ENCODE peak calls at places on chromosomes 3 and 15, in eight cellular contexts. One of them, this sample, is unnamed. For H3K4me1, the result is how much of the 10 kb centered on the place peaks cover.

GRCh38 chr15:25249236-25250010 is 189.4 kb downstream of the UBE3A start:
- DNase-seq in HCT116: no peak
- DNase-seq in H1: no peak
- DNase-seq in ovary: peak
- DNase-seq in esophagus squamous epithelium: no peak
- DNase-seq in A549: no peak
- DNase-seq in uterus: peak
- DNase-seq in IMR-90: no peak
- DNase-seq in this sample: no peak

GRCh38 chr15:78000089-78000926 is 77.2 kb downstream of the TBC1D2B start:
- DNase-seq in H1: peak
- DNase-seq in uterus: peak
- DNase-seq in ovary: peak
- DNase-seq in A549: peak
- DNase-seq in IMR-90: peak
- DNase-seq in HCT116: peak
- DNase-seq in esophagus squamous epithelium: peak
- DNase-seq in this sample: peak

GRCh38 chr3:126394179-126394976 is at the start of gene CFAP100:
- DNase-seq in uterus: no peak
- DNase-seq in A549: no peak
- DNase-seq in esophagus squamous epithelium: no peak
- DNase-seq in H1: peak
- DNase-seq in ovary: peak
- DNase-seq in IMR-90: peak
- DNase-seq in HCT116: no peak
- DNase-seq in this sample: no peak

GRCh38 chr15:99976000-99976399 is 242.8 kb upstream of the LYSMD4 start:
- DNase-seq in ovary: no peak
- DNase-seq in uterus: no peak
- DNase-seq in H1: no peak
- DNase-seq in HCT116: no peak
- DNase-seq in IMR-90: no peak
- DNase-seq in esophagus squamous epithelium: no peak
- DNase-seq in A549: no peak
- DNase-seq in this sample: no peak

GRCh38 chr15:70580286-70580685 is 183.1 kb downstream of the UACA start:
- DNase-seq in H1: no peak
- DNase-seq in esophagus squamous epithelium: no peak
- DNase-seq in A549: no peak
- DNase-seq in uterus: no peak
- DNase-seq in HCT116: no peak
- DNase-seq in IMR-90: no peak
- DNase-seq in ovary: no peak
- DNase-seq in this sample: no peak

GRCh38 chr3:80770106-80771079 is 991.1 kb downstream of the GBE1 start:
- DNase-seq in HCT116: no peak
- DNase-seq in esophagus squamous epithelium: no peak
- DNase-seq in IMR-90: no peak
- DNase-seq in H1: no peak
- DNase-seq in A549: no peak
- DNase-seq in ovary: no peak
- DNase-seq in uterus: no peak
- DNase-seq in this sample: no peak

GRCh38 chr3:14175383-14176037 is 2.9 kb downstream of the XPC start:
- DNase-seq in uterus: no peak
- DNase-seq in A549: no peak
- DNase-seq in HCT116: no peak
- DNase-seq in ovary: no peak
- DNase-seq in H1: no peak
- DNase-seq in IMR-90: peak
- DNase-seq in esophagus squamous epithelium: no peak
- DNase-seq in this sample: no peak

GRCh38 chr15:52649686-52650085 is 29.5 kb downstream of the ATOSA start:
- DNase-seq in A549: no peak
- DNase-seq in ovary: no peak
- DNase-seq in HCT116: no peak
- DNase-seq in esophagus squamous epithelium: no peak
- DNase-seq in H1: no peak
- DNase-seq in IMR-90: no peak
- DNase-seq in uterus: no peak
- DNase-seq in this sample: no peak

GRCh38 chr15:35850284-35850683 is 304.3 kb upstream of the DPH6 start:
- DNase-seq in esophagus squamous epithelium: no peak
- DNase-seq in ovary: no peak
- DNase-seq in HCT116: no peak
- DNase-seq in IMR-90: no peak
- DNase-seq in H1: no peak
- DNase-seq in uterus: no peak
- DNase-seq in A549: no peak
- DNase-seq in this sample: no peak

GRCh38 chr3:150771600-150771999 is 8.6 kb upstream of the SIAH2 start:
- DNase-seq in uterus: no peak
- DNase-seq in HCT116: no peak
- DNase-seq in A549: no peak
- DNase-seq in ovary: no peak
- DNase-seq in IMR-90: no peak
- DNase-seq in esophagus squamous epithelium: no peak
- DNase-seq in H1: no peak
- DNase-seq in this sample: no peak

GRCh38 chr15:54131410-54131809 is 153.2 kb downstream of the UNC13C start:
- DNase-seq in ovary: no peak
- DNase-seq in A549: no peak
- DNase-seq in HCT116: no peak
- DNase-seq in IMR-90: peak
- DNase-seq in uterus: no peak
- DNase-seq in esophagus squamous epithelium: no peak
- DNase-seq in H1: no peak
- DNase-seq in this sample: no peak

GRCh38 chr3:80733522-80734176 is 965.9 kb upstream of the ROBO1 start:
- DNase-seq in A549: no peak
- DNase-seq in IMR-90: peak
- DNase-seq in esophagus squamous epithelium: no peak
- DNase-seq in ovary: no peak
- DNase-seq in H1: no peak
- DNase-seq in HCT116: no peak
- DNase-seq in uterus: no peak
- DNase-seq in this sample: no peak

GRCh38 chr15:48507416-48508065 is 138.0 kb downstream of the FBN1 start:
- DNase-seq in uterus: no peak
- DNase-seq in HCT116: peak
- DNase-seq in ovary: no peak
- DNase-seq in esophagus squamous epithelium: no peak
- DNase-seq in H1: no peak
- DNase-seq in IMR-90: peak
- DNase-seq in A549: peak
- DNase-seq in this sample: no peak

GRCh38 chr15:59438891-59439290 is 905 bp downstream of the FAM81A start:
- DNase-seq in ovary: peak
- DNase-seq in esophagus squamous epithelium: no peak
- DNase-seq in HCT116: no peak
- DNase-seq in A549: no peak
- DNase-seq in H1: no peak
- DNase-seq in uterus: peak
- DNase-seq in IMR-90: no peak
- DNase-seq in this sample: no peak

GRCh38 chr15:90414408-90415028 is 26.5 kb downstream of the IQGAP1 start:
- DNase-seq in esophagus squamous epithelium: no peak
- DNase-seq in ovary: no peak
- DNase-seq in uterus: no peak
- DNase-seq in H1: no peak
- DNase-seq in A549: no peak
- DNase-seq in HCT116: no peak
- DNase-seq in IMR-90: peak
- DNase-seq in this sample: no peak

GRCh38 chr3:191376742-191377141 is 46.4 kb upstream of the UTS2B start:
- DNase-seq in ovary: no peak
- DNase-seq in esophagus squamous epithelium: no peak
- DNase-seq in uterus: no peak
- DNase-seq in H1: no peak
- DNase-seq in A549: no peak
- DNase-seq in HCT116: no peak
- DNase-seq in IMR-90: peak
- DNase-seq in this sample: no peak

GRCh38 chr15:49145651-49146609 is 9.5 kb downstream of the COPS2 start:
- DNase-seq in ovary: no peak
- DNase-seq in esophagus squamous epithelium: no peak
- DNase-seq in IMR-90: peak
- DNase-seq in A549: peak
- DNase-seq in HCT116: peak
- DNase-seq in H1: no peak
- DNase-seq in uterus: no peak
- DNase-seq in this sample: peak

GRCh38 chr3:23239181-23240068 is 36.3 kb downstream of the UBE2E2 start:
- DNase-seq in uterus: no peak
- DNase-seq in A549: no peak
- DNase-seq in esophagus squamous epithelium: no peak
- DNase-seq in ovary: no peak
- DNase-seq in IMR-90: no peak
- DNase-seq in H1: no peak
- DNase-seq in HCT116: no peak
- DNase-seq in this sample: no peak

GRCh38 chr3:71139501-71139900 is 444.0 kb downstream of the FOXP1 start:
- DNase-seq in ovary: no peak
- DNase-seq in HCT116: no peak
- DNase-seq in IMR-90: no peak
- DNase-seq in H1: no peak
- DNase-seq in A549: no peak
- DNase-seq in uterus: no peak
- DNase-seq in esophagus squamous epithelium: no peak
- DNase-seq in this sample: no peak

GRCh38 chr3:28140664-28141063 is 100.8 kb upstream of the CMC1 start:
- DNase-seq in IMR-90: no peak
- DNase-seq in esophagus squamous epithelium: no peak
- DNase-seq in A549: no peak
- DNase-seq in H1: no peak
- DNase-seq in uterus: no peak
- DNase-seq in ovary: no peak
- DNase-seq in HCT116: no peak
- DNase-seq in this sample: no peak

GRCh38 chr3:184332370-184333090 is 4.9 kb upstream of the FAM131A start:
- DNase-seq in A549: no peak
- DNase-seq in HCT116: no peak
- DNase-seq in esophagus squamous epithelium: no peak
- DNase-seq in IMR-90: peak
- DNase-seq in uterus: no peak
- DNase-seq in H1: no peak
- DNase-seq in ovary: no peak
- DNase-seq in this sample: no peak

GRCh38 chr3:64884574-64884973 is 196.8 kb upstream of the ADAMTS9 start:
- DNase-seq in A549: no peak
- DNase-seq in uterus: no peak
- DNase-seq in esophagus squamous epithelium: no peak
- DNase-seq in ovary: no peak
- DNase-seq in H1: no peak
- DNase-seq in HCT116: no peak
- DNase-seq in IMR-90: no peak
- DNase-seq in this sample: no peak

GRCh38 chr3:111465081-111465670 is 76.8 kb upstream of the CD96 start:
- DNase-seq in H1: no peak
- DNase-seq in A549: no peak
- DNase-seq in HCT116: no peak
- DNase-seq in uterus: no peak
- DNase-seq in ovary: no peak
- DNase-seq in IMR-90: no peak
- DNase-seq in esophagus squamous epithelium: no peak
- DNase-seq in this sample: no peak

GRCh38 chr3:42802876-42803799 is 1.2 kb downstream of the HIGD1A start:
- DNase-seq in HCT116: no peak
- DNase-seq in ovary: no peak
- DNase-seq in uterus: no peak
- DNase-seq in esophagus squamous epithelium: no peak
- DNase-seq in H1: no peak
- DNase-seq in IMR-90: peak
- DNase-seq in A549: peak
- DNase-seq in this sample: no peak
- TF ChIP-seq POLR2A in HCT116: no peak
- TF ChIP-seq POLR2A in ovary: no peak
- TF ChIP-seq POLR2A in uterus: no peak
- TF ChIP-seq POLR2A in esophagus squamous epithelium: no peak
- TF ChIP-seq POLR2A in H1: peak
- TF ChIP-seq POLR2A in IMR-90: no peak
- TF ChIP-seq POLR2A in A549: no peak
- TF ChIP-seq POLR2A in this sample: no peak

GRCh38 chr3:114698355-114699105 is 404.7 kb downstream of the TIGIT start:
- DNase-seq in esophagus squamous epithelium: no peak
- DNase-seq in A549: no peak
- DNase-seq in IMR-90: no peak
- DNase-seq in uterus: no peak
- DNase-seq in H1: no peak
- DNase-seq in ovary: no peak
- DNase-seq in HCT116: no peak
- DNase-seq in this sample: no peak
- H3K4me1 ChIP-seq in esophagus squamous epithelium: under half
- H3K4me1 ChIP-seq in A549: under half
- H3K4me1 ChIP-seq in IMR-90: under half
- H3K4me1 ChIP-seq in uterus: under half
- H3K4me1 ChIP-seq in H1: under half
- H3K4me1 ChIP-seq in ovary: under half
- H3K4me1 ChIP-seq in HCT116: under half
- H3K4me1 ChIP-seq in this sample: under half

DNA sequence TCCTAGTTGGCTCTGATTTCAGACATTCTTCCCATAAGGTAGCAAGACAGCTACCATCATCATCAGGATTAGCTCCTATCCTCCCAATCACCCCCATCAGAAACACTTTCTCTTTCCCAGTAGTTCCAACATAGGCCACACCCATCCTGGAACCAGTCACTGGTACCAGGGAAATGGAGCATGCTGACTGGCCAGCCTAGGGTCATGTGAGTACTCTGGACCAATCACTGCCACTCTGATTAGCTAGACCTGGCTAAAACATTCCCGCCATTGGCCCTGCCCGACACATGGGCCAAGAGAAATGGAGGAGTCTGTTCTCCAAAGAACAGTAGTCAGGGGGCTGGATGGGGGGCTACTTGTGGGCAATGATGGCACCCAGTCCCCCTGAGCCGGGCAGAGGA is 12.4 kb downstream of the EFCC1 start:
- DNase-seq in IMR-90: no peak
- DNase-seq in ovary: no peak
- DNase-seq in esophagus squamous epithelium: no peak
- DNase-seq in A549: peak
- DNase-seq in H1: no peak
- DNase-seq in HCT116: no peak
- DNase-seq in uterus: no peak
- DNase-seq in this sample: no peak
- H3K27ac ChIP-seq in IMR-90: no peak
- H3K27ac ChIP-seq in ovary: no peak
- H3K27ac ChIP-seq in esophagus squamous epithelium: no peak
- H3K27ac ChIP-seq in A549: no peak
- H3K27ac ChIP-seq in H1: no peak
- H3K27ac ChIP-seq in HCT116: no peak
- H3K27ac ChIP-seq in uterus: no peak
- H3K27ac ChIP-seq in this sample: no peak

DNA sequence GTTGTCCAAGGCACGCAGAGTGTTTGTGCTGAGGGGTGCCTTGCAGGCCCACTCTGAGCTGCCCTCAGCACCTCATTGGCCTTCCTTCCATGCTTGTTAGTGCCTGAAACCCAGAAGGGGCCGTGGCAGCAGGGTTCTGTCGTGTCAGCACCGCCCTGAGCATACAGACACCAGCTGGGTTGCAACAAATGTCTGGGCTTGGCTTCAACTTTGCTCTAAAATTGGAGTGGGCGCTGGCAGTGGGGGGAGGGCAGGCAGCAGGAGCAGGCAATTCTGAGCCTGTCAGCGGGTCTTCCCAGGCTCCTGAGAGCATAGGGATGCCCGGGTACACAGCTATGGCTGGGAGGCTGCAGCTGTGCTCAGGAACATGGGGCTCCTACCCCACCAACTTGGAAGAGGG is 464.3 kb downstream of the EPHA3 start:
- DNase-seq in A549: no peak
- DNase-seq in H1: no peak
- DNase-seq in esophagus squamous epithelium: no peak
- DNase-seq in IMR-90: no peak
- DNase-seq in HCT116: no peak
- DNase-seq in ovary: no peak
- DNase-seq in uterus: no peak
- DNase-seq in this sample: no peak
- TF ChIP-seq POLR2A in A549: no peak
- TF ChIP-seq POLR2A in H1: no peak
- TF ChIP-seq POLR2A in esophagus squamous epithelium: no peak
- TF ChIP-seq POLR2A in IMR-90: no peak
- TF ChIP-seq POLR2A in HCT116: no peak
- TF ChIP-seq POLR2A in ovary: no peak
- TF ChIP-seq POLR2A in uterus: no peak
- TF ChIP-seq POLR2A in this sample: no peak

This sample was measured in tibial nerve.